ENCODE peak calls at places on chromosome 5, in five cellular contexts. X, A, M, U and E are unnamed samples.

GRCh38 chr5:145531038-145531734 is 304.0 kb downstream of the PRELID2 start:
- DNase-seq in X (peak), A (peak), M (no peak), U (no peak), E (no peak)

GRCh38 chr5:125410501-125411162 is 664.2 kb upstream of the ZNF608 start:
- DNase-seq in X (peak), A (peak), M (no peak), U (no peak), E (no peak)

GRCh38 chr5:148416921-148417320 is 33.2 kb downstream of the FBXO38 start:
- DNase-seq in X (peak), A (peak), M (no peak), U (peak), E (no peak)

GRCh38 chr5:31366941-31367340 is 165.0 kb downstream of the DROSHA start:
- DNase-seq in X (no peak), A (peak), M (no peak), U (no peak), E (no peak)

GRCh38 chr5:36252722-36253340 is 11.1 kb upstream of the NADK2 start:
- DNase-seq in X (no peak), A (peak), M (no peak), U (no peak), E (no peak)

GRCh38 chr5:72817076-72817476 is 615 bp downstream of the TNPO1 start:
- DNase-seq in X (no peak), A (peak), M (peak), U (no peak), E (no peak)

GRCh38 chr5:122906768-122907167 is 61.4 kb downstream of the SNX24 start:
- DNase-seq in X (no peak), A (peak), M (no peak), U (peak), E (peak)

GRCh38 chr5:176817864-176818377 is 7.6 kb downstream of the UNC5A start:
- DNase-seq in X (peak), A (no peak), M (no peak), U (peak), E (no peak)

GRCh38 chr5:43555895-43556606 is 826 bp downstream of the PAIP1 start:
- DNase-seq in X (peak), A (peak), M (peak), U (peak), E (peak)

GRCh38 chr5:118301696-118302095 is 686.7 kb downstream of the DTWD2 start:
- DNase-seq in X (no peak), A (no peak), M (no peak), U (no peak), E (no peak)

GRCh38 chr5:135823799-135824366 is 10.6 kb upstream of the SLC25A48 start:
- DNase-seq in X (no peak), A (no peak), M (no peak), U (no peak), E (no peak)

GRCh38 chr5:32531885-32532520 is 53.4 kb upstream of the SUB1 start:
- DNase-seq in X (peak), A (peak), M (no peak), U (peak), E (no peak)

GRCh38 chr5:146079695-146080361 is 25.5 kb downstream of the PLAC8L1 start:
- DNase-seq in X (no peak), A (peak), M (no peak), U (peak), E (no peak)

GRCh38 chr5:74643160-74643562 is 2.6 kb upstream of the ENC1 start:
- DNase-seq in X (peak), A (peak), M (no peak), U (peak), E (no peak)

GRCh38 chr5:65047948-65048690 is 279.4 kb downstream of the CWC27 start:
- DNase-seq in X (no peak), A (no peak), M (no peak), U (no peak), E (no peak)

GRCh38 chr5:143228597-143229293 is 174.7 kb downstream of the NR3C1 start:
- DNase-seq in X (no peak), A (no peak), M (no peak), U (no peak), E (no peak)

GRCh38 chr5:154138701-154139100 is 51.8 kb upstream of the GALNT10 start:
- DNase-seq in X (no peak), A (peak), M (peak), U (peak), E (no peak)

GRCh38 chr5:33980030-33980429 is 4.5 kb downstream of the SLC45A2 start:
- DNase-seq in X (no peak), A (no peak), M (no peak), U (no peak), E (no peak)

GRCh38 chr5:72630056-72630455 is 122.8 kb upstream of the ZNF366 start:
- DNase-seq in X (no peak), A (no peak), M (no peak), U (no peak), E (no peak)

GRCh38 chr5:78547171-78547570 is 101.4 kb downstream of the LHFPL2 start:
- DNase-seq in X (peak), A (peak), M (no peak), U (no peak), E (no peak)

GRCh38 chr5:170788626-170789304 is 5.2 kb downstream of the GABRP start:
- DNase-seq in X (no peak), A (no peak), M (no peak), U (no peak), E (no peak)

GRCh38 chr5:176319827-176320554 is 41.6 kb downstream of the KIAA1191 start:
- DNase-seq in X (no peak), A (peak), M (no peak), U (peak), E (no peak)

GRCh38 chr5:176653401-176653800 is 6.1 kb downstream of the TSPAN17 start:
- DNase-seq in X (no peak), A (no peak), M (no peak), U (no peak), E (no peak)

GRCh38 chr5:72256536-72256935 is 63.5 kb downstream of the MRPS27 start:
- DNase-seq in X (no peak), A (no peak), M (no peak), U (no peak), E (no peak)

GRCh38 chr5:64854855-64855254 is 86.1 kb downstream of the CWC27 start:
- DNase-seq in X (no peak), A (no peak), M (no peak), U (no peak), E (no peak)

GRCh38 chr5:33973271-33973670 is 11.2 kb downstream of the SLC45A2 start:
- DNase-seq in X (no peak), A (no peak), M (no peak), U (no peak), E (no peak)

GRCh38 chr5:127958421-127959011 is 125.0 kb upstream of the SLC12A2 start:
- DNase-seq in X (peak), A (no peak), M (no peak), U (no peak), E (no peak)

GRCh38 chr5:175466700-175467318 is 11.6 kb upstream of the SFXN1 start:
- DNase-seq in X (no peak), A (peak), M (no peak), U (no peak), E (no peak)

GRCh38 chr5:96287181-96287580 is 145.9 kb downstream of the PCSK1 start:
- DNase-seq in X (no peak), A (no peak), M (no peak), U (no peak), E (no peak)

GRCh38 chr5:58357121-58357520 is 102.8 kb downstream of the PLK2 start:
- DNase-seq in X (peak), A (peak), M (no peak), U (no peak), E (no peak)

GRCh38 chr5:89584339-89584956 is 701.5 kb upstream of the MEF2C start:
- DNase-seq in X (peak), A (peak), M (no peak), U (no peak), E (no peak)

GRCh38 chr5:135140805-135141204 is 106.8 kb upstream of the PITX1 start:
- DNase-seq in X (no peak), A (peak), M (no peak), U (no peak), E (no peak)

GRCh38 chr5:16464664-16465543 is 696 bp downstream of the ZNF622 start:
- DNase-seq in X (no peak), A (no peak), M (peak), U (no peak), E (no peak)

GRCh38 chr5:24385070-24385469 is 259.7 kb downstream of the CDH10 start:
- DNase-seq in X (no peak), A (no peak), M (no peak), U (no peak), E (no peak)

GRCh38 chr5:73325546-73325945 is 123.0 kb downstream of the FOXD1 start:
- DNase-seq in X (no peak), A (peak), M (no peak), U (no peak), E (no peak)

GRCh38 chr5:173771058-173771742 is 116.9 kb upstream of the CPEB4 start:
- DNase-seq in X (no peak), A (no peak), M (no peak), U (peak), E (no peak)
- H3K4me3 ChIP-seq in X (no peak), A (no peak), M (no peak), U (no peak), E (no peak)

DNA sequence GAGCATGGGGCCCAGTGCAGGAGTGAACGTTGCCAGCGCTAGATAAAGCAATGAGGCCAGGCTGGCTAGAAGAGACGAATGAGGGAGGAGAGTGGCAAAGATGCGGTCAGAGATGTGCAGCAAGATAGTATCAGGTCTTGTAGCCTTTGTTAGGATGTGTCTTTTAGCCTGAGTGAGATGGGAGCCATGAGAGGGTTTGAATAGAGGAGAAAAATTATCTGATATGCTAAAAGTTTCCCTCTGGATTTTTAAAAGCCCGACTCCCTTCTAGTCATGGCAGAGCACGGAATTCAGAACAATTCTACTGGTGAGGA is 12.2 kb downstream of the DUSP1 start:
- DNase-seq in X (no peak), A (no peak), M (no peak), U (no peak), E (no peak)
- H3K4me3 ChIP-seq in X (no peak), A (no peak), M (no peak), U (no peak), E (no peak)

GRCh38 chr5:59790399-59791130 is 103.0 kb downstream of the PDE4D start:
- DNase-seq in X (no peak), A (peak), M (no peak), U (no peak), E (no peak)
- H3K4me3 ChIP-seq in X (no peak), A (no peak), M (no peak), U (no peak), E (no peak)

DNA sequence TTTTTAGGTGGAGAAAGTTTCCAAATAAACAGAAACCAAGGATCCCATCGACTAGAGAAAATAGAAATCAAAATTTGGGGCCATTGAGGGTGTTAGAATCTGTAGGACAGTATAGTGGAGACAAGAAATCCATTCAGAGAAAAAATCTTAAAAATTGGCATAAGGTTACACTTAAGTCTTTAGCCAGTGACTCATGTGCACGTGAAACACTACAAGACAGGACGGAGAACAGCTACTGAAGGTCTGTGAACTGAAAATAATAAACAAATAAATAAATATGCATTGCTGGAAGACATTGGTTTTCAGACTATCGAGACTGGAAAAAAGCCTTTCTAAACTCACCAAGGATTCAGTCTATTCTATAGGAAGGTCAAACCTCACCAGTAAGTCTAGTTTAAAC is 1955.5 kb downstream of the MAT2B start:
- DNase-seq in X (no peak), A (no peak), M (no peak), U (no peak), E (no peak)
- H3K4me3 ChIP-seq in X (no peak), A (no peak), M (no peak), U (no peak), E (no peak)

GRCh38 chr5:179534431-179534830 is 15.9 kb upstream of the RUFY1 start:
- DNase-seq in X (no peak), A (no peak), M (no peak), U (no peak), E (no peak)
- H3K4me3 ChIP-seq in X (no peak), A (no peak), M (no peak), U (no peak), E (no peak)

GRCh38 chr5:10593531-10594181 is 29.8 kb downstream of the ANKRD33B start:
- DNase-seq in X (peak), A (no peak), M (no peak), U (no peak), E (no peak)

GRCh38 chr5:10596310-10596703 is 32.4 kb downstream of the ANKRD33B start:
- DNase-seq in X (no peak), A (no peak), M (no peak), U (no peak), E (no peak)

GRCh38 chr5:10595678-10596309 is 31.9 kb downstream of the ANKRD33B start:
- DNase-seq in X (peak), A (peak), M (no peak), U (no peak), E (no peak)

GRCh38 chr5:10594591-10595210 is 30.8 kb downstream of the ANKRD33B start:
- DNase-seq in X (peak), A (no peak), M (no peak), U (peak), E (no peak)

DNA sequence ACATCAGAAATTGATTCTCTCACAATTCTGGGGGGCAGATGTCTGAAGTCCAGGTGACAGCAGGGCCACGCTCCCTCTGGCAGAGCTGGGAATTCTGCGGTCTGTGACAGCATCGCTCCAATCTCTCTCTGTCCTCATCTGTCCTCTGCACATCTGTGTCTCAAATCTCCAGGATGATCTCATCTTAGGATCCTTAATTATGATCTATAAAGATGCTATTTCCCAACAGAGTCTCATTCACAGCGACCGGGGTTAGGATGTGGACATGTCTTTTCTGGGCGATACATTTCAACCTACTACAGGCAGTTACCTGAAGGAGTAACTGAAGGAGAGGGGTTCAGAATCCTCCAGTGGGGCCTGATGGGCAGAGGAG is 31.4 kb downstream of the ANKRD33B start:
- DNase-seq in X (no peak), A (peak), M (no peak), U (no peak), E (no peak)
- H3K4me3 ChIP-seq in X (no peak), A (peak), M (peak), U (no peak), E (peak)

GRCh38 chr5:141805874-141806273 is 72.3 kb downstream of the PCDH1 start:
- DNase-seq in X (no peak), A (no peak), M (no peak), U (no peak), E (no peak)
- H3K4me3 ChIP-seq in X (no peak), A (no peak), M (no peak), U (no peak), E (no peak)

DNA sequence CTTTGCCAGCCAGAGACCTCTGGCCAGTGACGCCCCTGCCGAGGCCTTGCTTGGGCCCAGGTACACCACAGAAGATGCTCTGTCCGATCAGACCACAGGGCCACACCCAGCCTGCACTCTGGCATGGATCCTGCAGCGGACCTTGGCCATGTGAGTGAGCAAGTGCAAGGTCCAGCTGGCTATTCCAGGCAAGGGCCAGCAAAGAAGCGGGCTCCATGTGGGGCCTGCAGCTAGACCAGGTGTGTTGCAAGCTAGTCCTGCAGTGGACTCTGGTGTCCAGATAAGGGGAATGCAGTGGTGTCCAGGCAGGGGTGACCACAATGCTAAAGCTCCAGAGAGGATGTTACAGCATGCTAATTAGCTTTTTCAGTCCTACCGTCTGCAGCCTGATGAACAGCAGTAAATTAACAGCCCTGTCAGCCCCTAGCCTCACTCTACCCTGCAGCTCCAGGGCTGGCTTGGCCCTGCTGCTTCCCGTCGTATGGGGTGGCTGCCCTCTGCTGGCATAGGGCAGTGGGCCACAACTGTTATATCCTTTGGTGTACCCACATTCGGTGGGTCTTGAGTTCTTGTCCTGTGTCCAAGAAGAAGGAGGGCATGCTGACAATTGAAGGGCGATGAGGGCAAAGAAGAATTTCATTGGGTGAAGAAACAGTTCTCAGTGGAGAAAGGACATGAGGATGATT is 284.5 kb upstream of the POU5F2 start:
- DNase-seq in X (no peak), A (no peak), M (no peak), U (peak), E (no peak)
- H3K4me3 ChIP-seq in X (no peak), A (no peak), M (no peak), U (no peak), E (no peak)

DNA sequence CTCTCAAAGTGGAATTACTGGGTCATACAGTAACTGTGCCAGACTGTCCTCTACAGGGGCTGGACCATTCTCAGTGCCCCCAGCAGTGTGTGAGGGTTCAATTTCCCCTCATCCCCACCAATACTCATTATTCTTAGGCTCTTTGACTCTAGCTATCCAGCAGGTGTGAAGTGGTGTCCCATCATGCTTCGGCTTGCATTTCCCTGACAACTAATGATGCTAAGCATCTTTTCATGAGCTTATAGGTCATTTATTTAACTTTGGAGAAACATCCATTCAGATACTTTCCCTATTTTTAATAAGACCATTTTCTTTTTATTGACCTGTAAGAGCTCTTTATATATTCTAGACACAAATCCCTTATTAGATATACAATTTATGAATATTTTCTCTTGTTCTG is 63.6 kb downstream of the ADAMTS2 start:
- DNase-seq in X (no peak), A (no peak), M (no peak), U (no peak), E (no peak)
- H3K4me3 ChIP-seq in X (no peak), A (no peak), M (no peak), U (no peak), E (no peak)

DNA sequence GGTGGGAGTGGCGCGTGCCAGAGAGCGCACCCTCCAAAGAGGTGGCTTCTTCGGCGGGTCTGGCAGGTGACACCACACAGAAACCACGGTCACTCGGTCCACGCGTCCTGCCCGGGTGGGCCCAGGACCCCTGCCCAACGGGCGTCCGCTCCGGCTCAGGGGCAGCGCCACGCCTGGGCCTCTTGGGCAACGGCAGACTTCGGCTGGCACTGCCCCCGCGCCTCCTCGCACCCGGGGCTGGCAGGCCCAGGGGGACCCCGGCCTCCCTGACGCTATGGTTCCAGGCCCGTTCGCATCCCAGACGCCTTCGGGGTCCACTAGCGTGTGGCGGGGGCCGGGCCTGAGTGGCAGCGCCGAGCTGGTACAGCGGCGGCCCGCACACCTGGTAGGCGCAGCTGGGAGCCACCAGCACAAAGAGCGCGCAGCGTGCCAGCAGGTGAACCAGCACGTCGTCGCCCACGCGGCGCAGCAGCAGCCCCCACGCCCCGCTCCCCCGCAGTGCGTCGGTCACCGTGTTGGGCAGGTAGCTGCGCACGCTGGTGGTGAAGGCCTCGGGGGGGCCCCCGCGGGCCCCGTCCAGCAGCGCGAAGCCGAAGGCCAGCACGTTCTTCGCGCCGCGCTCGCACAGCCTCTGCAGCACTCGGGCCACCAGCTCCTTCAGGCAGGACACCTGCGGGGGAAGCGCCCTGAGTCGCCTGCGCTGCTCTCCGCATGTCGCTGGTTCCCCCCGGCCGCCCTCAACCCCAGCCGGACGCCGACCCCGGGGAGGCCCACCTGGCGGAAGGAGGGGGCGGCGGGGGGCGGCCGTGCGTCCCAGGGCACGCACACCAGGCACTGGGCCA is 650 bp downstream of the TERT start:
- DNase-seq in X (no peak), A (no peak), M (peak), U (peak), E (no peak)
- H3K4me3 ChIP-seq in X (no peak), A (no peak), M (no peak), U (peak), E (no peak)